ENCODE peak calls at places on chromosomes 4 and X, in six cellular contexts. W is H1, G is IMR-90, M is mesenchymal stem cell, K is H9, R is mesendoderm. B is an unnamed sample.

GRCh38 chrX:40105791-40106676 is 8.3 kb upstream of the BCOR start:
- DNase-seq in W (no peak), G (no peak), M (peak), K (peak), R (peak), B (no peak)

GRCh38 chr4:93394488-93395185 is 433.9 kb upstream of the ATOH1 start:
- DNase-seq in W (no peak), G (peak), M (peak), K (no peak), R (no peak), B (no peak)

GRCh38 chr4:163707873-163708272 is 213.4 kb downstream of the TMA16 start:
- DNase-seq in W (no peak), G (no peak), M (no peak), K (no peak), R (peak), B (peak)

GRCh38 chrX:16999275-16999674 is 52.8 kb downstream of the REPS2 start:
- DNase-seq in W (no peak), G (no peak), M (no peak), K (no peak), R (no peak), B (no peak)

GRCh38 chrX:106740193-106740780 is 13.8 kb downstream of the RNF128 start:
- DNase-seq in W (no peak), G (no peak), M (no peak), K (no peak), R (no peak), B (no peak)

GRCh38 chr4:8917868-8918783 is 46.5 kb upstream of the HMX1 start:
- DNase-seq in W (peak), G (peak), M (no peak), K (peak), R (peak), B (peak)

GRCh38 chr4:89293299-89293698 is 14.3 kb downstream of the GPRIN3 start:
- DNase-seq in W (no peak), G (no peak), M (no peak), K (no peak), R (no peak), B (no peak)

GRCh38 chr4:56907009-56907408 is 691 bp upstream of the REST start:
- DNase-seq in W (no peak), G (no peak), M (no peak), K (peak), R (peak), B (no peak)

GRCh38 chr4:174380699-174381098 is 97.0 kb downstream of the CEP44 start:
- DNase-seq in W (no peak), G (no peak), M (no peak), K (no peak), R (peak), B (no peak)

GRCh38 chr4:174369968-174370367 is 86.3 kb downstream of the CEP44 start:
- DNase-seq in W (no peak), G (no peak), M (no peak), K (no peak), R (no peak), B (no peak)

GRCh38 chr4:174377613-174378012 is 93.9 kb downstream of the CEP44 start:
- DNase-seq in W (no peak), G (peak), M (peak), K (no peak), R (no peak), B (no peak)

GRCh38 chr4:174378951-174379350 is 95.2 kb downstream of the CEP44 start:
- DNase-seq in W (no peak), G (no peak), M (no peak), K (no peak), R (no peak), B (no peak)

DNA sequence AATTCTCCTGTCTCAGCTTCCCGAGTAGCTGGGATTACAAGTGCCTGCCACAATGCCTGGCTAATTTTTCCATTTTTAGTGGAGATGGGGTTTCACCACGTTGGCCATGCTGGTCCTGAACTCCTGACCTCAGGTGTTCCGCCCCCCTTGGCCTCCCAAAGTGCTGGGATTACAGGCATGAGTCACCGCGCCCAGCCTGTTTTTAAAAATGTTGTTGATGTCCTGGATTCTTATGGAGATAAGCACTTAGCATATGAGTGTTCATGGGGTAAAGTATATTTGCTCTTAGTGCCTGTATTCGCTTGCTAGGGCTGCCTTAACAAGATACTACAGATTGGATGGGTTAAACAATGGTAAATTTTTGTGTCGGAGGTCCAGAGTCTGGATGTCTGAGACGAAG is 91.7 kb downstream of the CEP44 start:
- DNase-seq in W (peak), G (no peak), M (no peak), K (no peak), R (no peak), B (no peak)
- H2BK120ac ChIP-seq in W (no peak), G (no peak), M (no peak), K (no peak), R (no peak), B (no peak)

GRCh38 chr4:2907226-2907625 is 56.0 kb downstream of the NOP14 start:
- DNase-seq in W (no peak), G (no peak), M (no peak), K (no peak), R (no peak), B (no peak)
- H3K4ac ChIP-seq in W (no peak), G (no peak), M (no peak), K (no peak), R (no peak), B (no peak)

GRCh38 chr4:158722917-158723793 is at the start of gene PPID:
- DNase-seq in W (peak), G (peak), M (peak), K (peak), R (peak), B (peak)
- H2BK120ac ChIP-seq in W (no peak), G (peak), M (no peak), K (no peak), R (no peak), B (no peak)

DNA sequence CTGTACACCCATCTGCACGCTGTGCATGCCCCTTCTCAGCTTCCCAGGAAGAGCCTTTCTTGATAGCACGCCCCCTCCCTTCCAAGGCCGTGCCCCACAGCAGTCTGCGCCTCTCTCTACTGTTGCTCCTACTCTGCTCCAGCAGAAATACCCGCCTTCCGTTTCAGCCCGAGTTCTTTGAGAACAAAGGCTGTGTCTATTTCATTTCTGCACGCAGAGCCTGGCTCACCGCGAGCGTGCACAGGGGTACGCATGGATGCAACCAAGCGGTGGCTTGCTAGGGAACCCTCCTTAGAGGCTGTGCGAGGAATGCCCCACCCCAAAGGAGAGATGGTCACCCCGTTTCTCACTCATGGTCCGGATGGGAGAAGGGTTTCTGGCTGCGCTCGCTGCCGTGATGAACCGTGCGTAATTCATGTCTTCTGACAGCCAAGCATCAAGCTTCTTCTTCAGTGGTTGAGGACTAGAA is 448 bp downstream of the AADAT start:
- DNase-seq in W (no peak), G (peak), M (peak), K (peak), R (peak), B (peak)
- H3K4ac ChIP-seq in W (no peak), G (peak), M (no peak), K (no peak), R (peak), B (no peak)

GRCh38 chr4:6910340-6910959 is 824 bp downstream of the TBC1D14 start:
- DNase-seq in W (no peak), G (no peak), M (no peak), K (no peak), R (peak), B (no peak)
- H2BK120ac ChIP-seq in W (no peak), G (no peak), M (peak), K (no peak), R (no peak), B (no peak)

GRCh38 chr4:182913036-182913435 is 4.2 kb downstream of the DCTD start:
- DNase-seq in W (no peak), G (no peak), M (no peak), K (no peak), R (no peak), B (no peak)
- H3K4ac ChIP-seq in W (no peak), G (no peak), M (no peak), K (no peak), R (no peak), B (no peak)

B was measured in neuronal stem cell.